ENCODE peak calls at places on chromosomes 7 and 10, in ten cellular contexts. U, P, R, S, Z, H, T, Q, N and A are unnamed samples.

GRCh38 chr10:58625070-58625469 is 112.4 kb downstream of the BICC1 start:
- DNase-seq in U (no peak), P (peak), R (no peak), S (no peak), Z (no peak), H (no peak), T (no peak), Q (no peak), N (no peak), A (no peak)

GRCh38 chr7:157475095-157475494 is 138.3 kb downstream of the DNAJB6 start:
- DNase-seq in U (no peak), P (no peak), R (no peak), S (no peak), Z (no peak), H (no peak), T (no peak), Q (no peak), N (no peak), A (no peak)

GRCh38 chr10:6009159-6009558 is 31.8 kb upstream of the IL15RA start:
- DNase-seq in U (no peak), P (peak), R (no peak), S (no peak), Z (no peak), H (no peak), T (no peak), Q (no peak), N (no peak), A (no peak)

GRCh38 chr7:85030893-85031292 is 156.0 kb downstream of the SEMA3D start:
- DNase-seq in U (no peak), P (peak), R (no peak), S (no peak), Z (no peak), H (no peak), T (peak), Q (no peak), N (no peak), A (peak)

GRCh38 chr7:95126053-95126709 is 198.2 kb downstream of the PON1 start:
- DNase-seq in U (no peak), P (no peak), R (no peak), S (no peak), Z (no peak), H (no peak), T (no peak), Q (no peak), N (no peak), A (no peak)

GRCh38 chr10:23405540-23405939 is 33.3 kb upstream of the OTUD1 start:
- DNase-seq in U (no peak), P (peak), R (no peak), S (no peak), Z (no peak), H (no peak), T (no peak), Q (no peak), N (no peak), A (no peak)

GRCh38 chr7:127683776-127684681 is 32.0 kb downstream of the SND1 start:
- DNase-seq in U (no peak), P (no peak), R (no peak), S (no peak), Z (no peak), H (no peak), T (no peak), Q (no peak), N (no peak), A (no peak)

GRCh38 chr7:137454169-137455166 is 110.9 kb upstream of the PTN start:
- DNase-seq in U (no peak), P (peak), R (no peak), S (peak), Z (no peak), H (no peak), T (peak), Q (no peak), N (no peak), A (no peak)

GRCh38 chr7:42091461-42092229 is 145.4 kb downstream of the GLI3 start:
- DNase-seq in U (no peak), P (peak), R (no peak), S (no peak), Z (no peak), H (no peak), T (no peak), Q (no peak), N (no peak), A (no peak)

GRCh38 chr7:48244902-48245301 is 73.6 kb downstream of the ABCA13 start:
- DNase-seq in U (no peak), P (peak), R (no peak), S (no peak), Z (no peak), H (peak), T (no peak), Q (no peak), N (no peak), A (no peak)

GRCh38 chr10:78181381-78182055 is 147.9 kb downstream of the RPS24 start:
- DNase-seq in U (no peak), P (no peak), R (no peak), S (no peak), Z (no peak), H (no peak), T (no peak), Q (no peak), N (no peak), A (peak)

GRCh38 chr10:77111611-77112550 is 525.7 kb downstream of the KCNMA1 start:
- DNase-seq in U (no peak), P (peak), R (no peak), S (no peak), Z (no peak), H (no peak), T (peak), Q (no peak), N (no peak), A (peak)

GRCh38 chr10:47384148-47384921 is at the start of gene ZNF488:
- DNase-seq in U (peak), P (peak), R (peak), S (peak), Z (peak), H (peak), T (peak), Q (peak), N (peak), A (peak)

GRCh38 chr7:45980973-45981372 is 59.9 kb upstream of the IGFBP3 start:
- DNase-seq in U (no peak), P (no peak), R (no peak), S (no peak), Z (no peak), H (no peak), T (no peak), Q (no peak), N (no peak), A (no peak)

DNA sequence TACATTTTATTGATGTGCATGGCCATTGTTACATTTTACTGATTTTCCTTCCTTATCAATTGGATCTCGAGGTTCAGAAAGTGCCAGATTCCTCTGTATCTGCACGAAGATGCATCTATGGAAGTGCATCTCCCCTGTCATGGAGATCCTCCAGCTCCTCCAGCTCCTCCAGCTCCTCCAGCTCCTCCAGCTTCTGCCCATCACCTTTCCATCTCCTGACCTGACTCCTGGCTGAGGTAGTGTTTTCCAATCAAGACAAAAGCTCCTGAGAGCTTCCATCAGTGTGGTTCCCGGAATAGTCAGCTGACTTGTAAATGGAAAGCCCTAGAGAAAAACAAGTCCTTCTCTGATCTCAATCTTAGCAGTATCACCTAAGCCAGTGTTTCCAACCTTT is 90.8 kb upstream of the KLF6 start:
- DNase-seq in U (no peak), P (no peak), R (no peak), S (no peak), Z (no peak), H (no peak), T (no peak), Q (no peak), N (no peak), A (no peak)
- H3K27ac ChIP-seq in U (peak), P (no peak), R (no peak), S (peak), Z (peak), H (no peak), T (peak), Q (peak), N (no peak), A (no peak)

GRCh38 chr10:117553815-117554172 is 11.2 kb downstream of the EMX2 start:
- DNase-seq in U (no peak), P (no peak), R (no peak), S (no peak), Z (no peak), H (no peak), T (no peak), Q (no peak), N (no peak), A (no peak)
- H3K27ac ChIP-seq in U (no peak), P (no peak), R (no peak), S (no peak), Z (no peak), H (no peak), T (no peak), Q (no peak), N (no peak), A (no peak)

GRCh38 chr7:140242057-140243031 is 65.6 kb upstream of the KDM7A start:
- DNase-seq in U (no peak), P (no peak), R (no peak), S (peak), Z (no peak), H (no peak), T (no peak), Q (peak), N (no peak), A (no peak)

GRCh38 chr7:140238778-140239652 is 62.2 kb upstream of the KDM7A start:
- DNase-seq in U (no peak), P (no peak), R (no peak), S (peak), Z (no peak), H (no peak), T (no peak), Q (no peak), N (no peak), A (no peak)

GRCh38 chr7:140237390-140237789 is 60.6 kb upstream of the KDM7A start:
- DNase-seq in U (no peak), P (no peak), R (no peak), S (no peak), Z (no peak), H (no peak), T (no peak), Q (no peak), N (no peak), A (no peak)

GRCh38 chr7:140236626-140237025 is 59.8 kb upstream of the KDM7A start:
- DNase-seq in U (no peak), P (no peak), R (no peak), S (no peak), Z (no peak), H (no peak), T (no peak), Q (no peak), N (no peak), A (no peak)

GRCh38 chr7:140239653-140239935 is 62.8 kb upstream of the KDM7A start:
- DNase-seq in U (no peak), P (no peak), R (no peak), S (peak), Z (no peak), H (no peak), T (no peak), Q (no peak), N (no peak), A (no peak)
- H3K27ac ChIP-seq in U (no peak), P (no peak), R (no peak), S (peak), Z (no peak), H (no peak), T (no peak), Q (no peak), N (no peak), A (no peak)

GRCh38 chr7:130353196-130353595 is 8.6 kb downstream of the CPA5 start:
- DNase-seq in U (no peak), P (no peak), R (no peak), S (no peak), Z (no peak), H (no peak), T (no peak), Q (no peak), N (no peak), A (no peak)
- H3K27ac ChIP-seq in U (no peak), P (peak), R (no peak), S (peak), Z (no peak), H (no peak), T (no peak), Q (no peak), N (peak), A (no peak)

GRCh38 chr7:70736715-70737460 is 395.1 kb upstream of the GALNT17 start:
- DNase-seq in U (no peak), P (peak), R (no peak), S (no peak), Z (no peak), H (no peak), T (peak), Q (no peak), N (no peak), A (no peak)
- H3K27ac ChIP-seq in U (no peak), P (no peak), R (no peak), S (no peak), Z (no peak), H (no peak), T (no peak), Q (no peak), N (peak), A (peak)

DNA sequence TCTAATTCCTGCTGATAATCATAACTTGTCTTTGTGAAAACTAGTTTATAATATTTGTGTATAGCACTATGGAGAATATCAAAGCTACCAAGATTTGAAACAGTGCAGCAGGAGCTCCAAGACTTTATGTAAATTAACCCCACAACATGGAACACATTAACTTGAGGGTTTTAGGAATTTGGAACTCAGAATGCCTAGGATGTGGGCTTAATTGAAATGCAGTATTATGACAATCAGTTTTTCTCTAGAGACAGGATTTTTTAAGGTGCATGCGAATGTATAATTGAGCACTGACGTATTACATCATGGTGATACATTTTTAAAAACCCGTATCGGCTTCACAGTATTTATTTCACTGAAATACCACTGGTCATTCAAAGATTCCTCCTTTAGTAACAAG is 313.1 kb upstream of the DGKB start:
- DNase-seq in U (no peak), P (no peak), R (no peak), S (no peak), Z (no peak), H (no peak), T (no peak), Q (no peak), N (no peak), A (no peak)
- H3K27ac ChIP-seq in U (no peak), P (no peak), R (no peak), S (no peak), Z (no peak), H (no peak), T (no peak), Q (no peak), N (no peak), A (no peak)

GRCh38 chr7:20404371-20404770 is 73.7 kb downstream of the ITGB8 start:
- DNase-seq in U (no peak), P (no peak), R (no peak), S (no peak), Z (no peak), H (no peak), T (no peak), Q (no peak), N (no peak), A (no peak)

GRCh38 chr7:20409961-20410360 is 79.3 kb downstream of the ITGB8 start:
- DNase-seq in U (no peak), P (no peak), R (no peak), S (no peak), Z (no peak), H (no peak), T (no peak), Q (no peak), N (no peak), A (no peak)

GRCh38 chr7:20407585-20408466 is 77.1 kb downstream of the ITGB8 start:
- DNase-seq in U (no peak), P (peak), R (no peak), S (no peak), Z (no peak), H (no peak), T (no peak), Q (no peak), N (peak), A (no peak)

GRCh38 chr7:20412023-20412422 is 81.3 kb downstream of the ITGB8 start:
- DNase-seq in U (no peak), P (no peak), R (no peak), S (no peak), Z (no peak), H (no peak), T (no peak), Q (no peak), N (no peak), A (no peak)

DNA sequence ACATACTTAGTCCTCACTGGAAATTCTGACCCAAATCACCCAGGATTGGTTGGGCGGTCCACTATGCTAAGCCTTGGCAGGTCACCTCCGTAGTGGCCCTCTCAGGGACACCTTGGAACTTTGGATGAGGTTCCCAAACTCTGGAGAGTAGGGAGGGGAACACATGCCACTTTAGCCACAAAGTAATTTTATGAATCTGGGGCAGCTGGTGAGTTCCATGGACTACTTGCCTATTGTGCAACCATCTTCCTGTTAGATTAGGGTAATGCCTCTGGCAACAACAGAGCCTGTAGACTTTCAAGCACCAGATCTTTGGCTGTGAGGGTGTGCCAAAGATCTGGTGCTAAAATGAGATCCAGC is 77.7 kb downstream of the ITGB8 start:
- DNase-seq in U (no peak), P (peak), R (no peak), S (no peak), Z (no peak), H (no peak), T (no peak), Q (no peak), N (no peak), A (no peak)
- H3K27ac ChIP-seq in U (no peak), P (peak), R (no peak), S (no peak), Z (no peak), H (no peak), T (no peak), Q (no peak), N (peak), A (peak)